ENCODE peak calls at places on chromosomes 6 and 20, in nine cellular contexts. E, D, Q, Y, U, R, H, I and M are unnamed samples. For H3K27me3 and H3K36me3, the result is how much of the 10 kb centered on the place peaks cover.

GRCh38 chr6:37492236-37493046 is 7.3 kb downstream of the CCDC167 start:
- DNase-seq in H (no peak), E (no peak), Y (no peak), R (no peak), Q (no peak), U (no peak), I (no peak), D (no peak), M (no peak)

GRCh38 chr6:159968295-159969203 is at the start of gene IGF2R:
- DNase-seq in U (peak), Q (peak), I (peak), R (peak), Y (peak), H (peak), D (peak), E (peak), M (no peak)

GRCh38 chr20:15930324-15931305 is 642.6 kb downstream of the KIF16B start:
- DNase-seq in D (peak), U (no peak), H (no peak), I (no peak), Q (no peak), R (no peak), E (no peak), Y (no peak), M (no peak)

GRCh38 chr6:129211626-129212025 is 328.7 kb downstream of the LAMA2 start:
- DNase-seq in D (no peak), R (no peak), I (no peak), Y (no peak), H (no peak), Q (no peak), U (no peak), E (no peak), M (no peak)

GRCh38 chr6:106666290-106667021 is 37.1 kb downstream of the QRSL1 start:
- DNase-seq in R (no peak), E (no peak), H (no peak), Y (no peak), D (no peak), I (no peak), U (no peak), Q (peak), M (no peak)

GRCh38 chr6:40778186-40778585 is 191.0 kb upstream of the LRFN2 start:
- DNase-seq in R (no peak), Q (no peak), D (peak), H (no peak), U (no peak), I (no peak), E (no peak), Y (no peak), M (no peak)

GRCh38 chr20:35146299-35146921 is 726 bp downstream of the EDEM2 start:
- DNase-seq in U (no peak), I (no peak), E (peak), H (peak), Q (peak), R (peak), D (no peak), Y (no peak), M (no peak)

GRCh38 chr20:33437141-33437911 is 6.2 kb downstream of the SNTA1 start:
- DNase-seq in R (no peak), Q (no peak), U (peak), H (no peak), I (no peak), Y (no peak), E (peak), D (peak), M (no peak)

GRCh38 chr6:158797331-158798202 is 21.6 kb downstream of the EZR start:
- DNase-seq in I (peak), H (no peak), Y (no peak), R (no peak), Q (no peak), U (no peak), D (peak), E (no peak), M (no peak)

DNA sequence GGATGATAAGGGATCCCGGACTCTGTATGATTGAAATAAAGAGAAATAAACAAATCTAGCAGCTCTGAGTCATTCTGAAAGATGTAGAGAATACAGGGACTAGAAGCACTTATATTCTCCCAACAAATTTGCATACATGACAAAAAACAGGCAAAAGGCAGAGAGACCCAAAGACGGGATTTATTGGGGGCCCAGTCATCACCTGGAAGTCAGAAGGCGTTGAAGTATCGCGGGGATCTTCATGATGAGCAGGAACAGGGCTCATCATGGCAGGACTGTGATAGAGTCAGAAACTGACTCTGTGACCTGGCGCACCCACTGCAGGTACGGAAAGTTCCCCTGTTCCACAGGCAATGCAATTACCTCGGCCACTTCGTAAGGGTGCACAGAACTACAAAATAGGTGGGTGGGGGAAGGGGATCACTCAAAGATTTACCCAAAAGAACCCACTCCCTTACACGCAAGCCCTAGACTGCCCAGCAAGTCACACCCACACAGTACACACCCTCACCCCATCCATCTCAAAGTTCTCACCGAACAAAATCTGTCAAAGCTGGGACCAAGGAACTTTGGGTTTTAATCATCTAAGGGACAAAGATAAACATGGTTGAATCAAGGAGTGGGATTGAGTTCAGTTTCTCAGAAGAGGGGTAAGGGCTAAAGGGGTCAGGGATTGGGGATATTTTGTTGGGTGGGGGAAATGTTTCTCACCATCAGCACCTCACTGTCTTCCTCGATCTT is 1.4 kb downstream of the CUTA start:
- DNase-seq in I (no peak), Y (no peak), R (no peak), H (peak), D (peak), U (no peak), E (no peak), Q (no peak), M (no peak)
- TF ChIP-seq POLR2A in I (no peak), Y (no peak), R (no peak), H (no peak), D (no peak), U (no peak), E (no peak), Q (no peak), M (no peak)

GRCh38 chr6:117265425-117266266 is at the start of gene VGLL2:
- DNase-seq in Y (no peak), Q (no peak), U (no peak), R (peak), E (no peak), I (no peak), D (peak), H (peak), M (no peak)
- H3K27me3 ChIP-seq in Y (under half), Q (under half), U (half or more), R (under half), E (under half), I (half or more), D (half or more), H (half or more), M (under half)

GRCh38 chr6:24761193-24761835 is 13.4 kb upstream of the GMNN start:
- DNase-seq in U (no peak), Y (no peak), I (no peak), E (no peak), Q (no peak), D (no peak), R (no peak), H (no peak), M (no peak)
- H3K36me3 ChIP-seq in U (under half), Y (under half), I (under half), E (under half), Q (under half), D (under half), R (under half), H (under half), M (under half)

GRCh38 chr6:75602164-75602896 is 650 bp downstream of the SENP6 start:
- DNase-seq in E (peak), Q (peak), U (no peak), D (peak), Y (peak), H (peak), I (peak), R (peak), M (no peak)
- TF ChIP-seq POLR2A in E (peak), Q (no peak), U (no peak), D (peak), Y (no peak), H (no peak), I (no peak), R (no peak), M (no peak)

DNA sequence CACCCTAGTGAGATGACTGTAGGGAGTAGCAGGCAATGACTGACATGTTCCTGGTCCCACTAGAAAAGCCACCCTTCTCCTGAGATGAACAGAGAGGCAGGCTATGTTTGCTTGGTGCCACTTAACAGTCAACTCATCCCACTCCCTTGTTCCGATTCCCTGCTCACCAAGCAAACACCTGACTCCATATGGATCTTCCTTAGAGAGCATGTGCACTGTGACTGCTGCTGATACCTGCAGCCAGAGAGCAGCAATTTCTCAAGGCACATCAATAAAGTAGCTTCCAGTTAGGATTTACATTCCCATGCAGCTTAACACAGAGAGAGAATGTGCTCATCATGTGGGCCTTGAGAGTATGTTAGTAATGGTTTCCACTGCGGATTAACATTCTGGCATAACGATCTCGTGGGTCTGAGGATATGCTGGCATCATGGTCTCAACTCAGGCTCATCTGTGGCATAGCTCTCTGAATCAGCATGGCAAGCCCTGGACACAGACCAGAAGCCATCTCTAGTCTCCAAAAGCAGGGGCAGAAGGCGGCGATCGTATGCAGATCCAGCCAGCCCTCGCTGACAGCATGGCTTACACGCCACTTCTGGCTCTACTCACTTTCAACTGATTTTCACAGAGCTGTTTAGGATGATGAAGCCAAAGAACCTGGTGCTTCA is 43.9 kb downstream of the ATXN1 start:
- DNase-seq in U (no peak), Y (no peak), D (no peak), E (no peak), I (no peak), Q (no peak), R (no peak), H (no peak), M (no peak)
- H3K27me3 ChIP-seq in U (under half), Y (under half), D (under half), E (under half), I (under half), Q (under half), R (under half), H (under half), M (under half)

GRCh38 chr20:63672666-63673065 is 14.6 kb downstream of the RTEL1 start:
- DNase-seq in D (no peak), Y (no peak), R (no peak), Q (no peak), U (no peak), E (no peak), I (no peak), H (no peak), M (no peak)
- H3K36me3 ChIP-seq in D (under half), Y (under half), R (under half), Q (under half), U (under half), E (under half), I (half or more), H (under half), M (under half)